ENCODE peak calls at places on chromosomes 12 and 14, in six cellular contexts. N is T-helper 9 cell; J is stimulated activated CD4-positive, alpha-beta T cell treated with anti-CD3 and anti-CD28 coated beads, Interleukin-1b, Interleukin-23, amount 100 ng/mL, for 4 hours; D is memory B cell; P is AG10803; R is AG09319. A is an unnamed sample.
A peak's percentile ranks its signal among the peaks of the same experiment; 100 is the strongest.

GRCh38 chr12:104105461-104105860 is 32.5 kb downstream of the NFYB start:
- DNase-seq in R (no peak), N (no peak), D (no peak), P (no peak), J (no peak), A (no peak)

GRCh38 chr12:106301611-106302321 is 767 bp upstream of the TCP11L2 start:
- DNase-seq in N (peak; percentile 71), P (peak; percentile 25), J (peak; percentile 9), R (no peak), D (peak; percentile 86), A (no peak)

GRCh38 chr14:39097159-39097558 is 5.9 kb downstream of the SEC23A start:
- DNase-seq in R (no peak), D (no peak), N (no peak), J (no peak), P (no peak), A (no peak)

GRCh38 chr14:101132051-101132541 is 228.6 kb upstream of the RTL1 start:
- DNase-seq in R (no peak), N (no peak), D (no peak), J (no peak), P (no peak), A (no peak)

GRCh38 chr12:124684971-124685688 is 117.7 kb upstream of the NCOR2 start:
- DNase-seq in R (no peak), J (no peak), N (no peak), P (peak; percentile 77), D (no peak), A (peak; percentile 87)

GRCh38 chr12:26003065-26003464 is 44.6 kb downstream of the RASSF8 start:
- DNase-seq in J (no peak), N (no peak), D (no peak), R (no peak), P (no peak), A (no peak)

GRCh38 chr12:126936181-126936851 is 1330.7 kb upstream of the TMEM132C start:
- DNase-seq in R (no peak), D (no peak), P (peak; percentile 20), N (no peak), J (no peak), A (no peak)

GRCh38 chr12:1929985-1930815 is 11.7 kb upstream of the CACNA2D4 start:
- DNase-seq in J (no peak), N (no peak), P (no peak), D (no peak), R (no peak), A (no peak)

GRCh38 chr14:28382460-28383220 is 383.9 kb upstream of the FOXG1 start:
- DNase-seq in N (no peak), R (no peak), D (no peak), J (no peak), P (no peak), A (peak; percentile 55)

GRCh38 chr14:77125275-77126073 is 16.1 kb downstream of the ZDHHC22 start:
- DNase-seq in D (no peak), N (no peak), R (no peak), J (no peak), P (no peak), A (no peak)

GRCh38 chr12:41897593-41897992 is 247.1 kb downstream of the GXYLT1 start:
- DNase-seq in P (no peak), N (no peak), D (no peak), J (no peak), R (no peak), A (no peak)

GRCh38 chr14:100221419-100222218 is 17.3 kb upstream of the YY1 start:
- DNase-seq in J (peak; percentile 41), N (peak; percentile 46), D (peak; percentile 38), R (no peak), P (peak; percentile 46), A (no peak)

GRCh38 chr12:32828120-32828519 is 68.5 kb downstream of the PKP2 start:
- DNase-seq in P (no peak), R (no peak), N (no peak), J (no peak), D (no peak), A (no peak)

GRCh38 chr14:58898655-58899316 is 261.0 kb downstream of the DACT1 start:
- DNase-seq in P (peak; percentile 96), R (peak; percentile 68), N (no peak), D (no peak), J (no peak), A (no peak)

GRCh38 chr12:11584213-11584855 is 65.1 kb upstream of the ETV6 start:
- DNase-seq in P (peak; percentile 54), J (no peak), N (no peak), R (no peak), D (no peak), A (no peak)

GRCh38 chr14:50714452-50715073 is 46.5 kb upstream of the SAV1 start:
- DNase-seq in N (no peak), R (no peak), D (peak; percentile 34), P (peak; percentile 52), J (no peak), A (peak; percentile 9)

GRCh38 chr14:22556021-22556989 is 32.7 kb downstream of the DAD1 start:
- DNase-seq in J (peak; percentile 81), R (no peak), P (peak; percentile 62), N (peak; percentile 98), D (peak; percentile 93), A (no peak)

GRCh38 chr12:51270067-51270846 is at the start of gene SMAGP:
- DNase-seq in R (no peak), J (peak; percentile 29), N (peak; percentile 25), D (peak; percentile 39), P (peak; percentile 28), A (no peak)

GRCh38 chr12:104846056-104846762 is 111.9 kb downstream of the SLC41A2 start:
- DNase-seq in J (no peak), N (no peak), D (no peak), R (no peak), P (peak; percentile 31), A (no peak)

GRCh38 chr12:25822281-25822680 is 136.2 kb upstream of the RASSF8 start:
- DNase-seq in N (no peak), P (no peak), D (no peak), R (no peak), J (no peak), A (no peak)

GRCh38 chr14:54117401-54117800 is 160.8 kb upstream of the BMP4 start:
- DNase-seq in R (no peak), N (no peak), P (no peak), J (no peak), D (no peak), A (no peak)

A was measured in smooth muscle cell of the brain vasculature.